ENCODE peak calls at places on chromosomes 3 and 15, in nine cellular contexts. W is fibroblast of lung, C is neural crest cell, F is Calu3, D is H9, O is tibial nerve, K is A549, Y is cardiac fibroblast, U is lung. E is an unnamed sample.

GRCh38 chr3:65545429-65545828 is 493.3 kb downstream of the MAGI1 start:
- DNase-seq in Y (peak; percentile 12), D (no peak), F (no peak), U (no peak), C (no peak), K (peak; percentile 17), O (no peak), W (peak; percentile 50), E (peak; percentile 1)

GRCh38 chr3:101950510-101950909 is 101.2 kb downstream of the NFKBIZ start:
- DNase-seq in O (no peak), F (peak; percentile 59), K (peak; percentile 25), W (peak; percentile 99), D (no peak), Y (peak; percentile 83), U (peak; percentile 37), C (no peak), E (no peak)

GRCh38 chr3:141659821-141660597 is 78.1 kb upstream of the RNF7 start:
- DNase-seq in F (peak; percentile 75), W (peak; percentile 56), Y (peak; percentile 37), D (peak; percentile 46), C (peak; percentile 53), O (peak; percentile 34), U (peak; percentile 67), K (peak; percentile 26), E (peak; percentile 53)

GRCh38 chr15:57685719-57686118 is 20.8 kb upstream of the POLR2M start:
- DNase-seq in W (no peak), U (no peak), Y (no peak), F (no peak), C (no peak), K (no peak), D (no peak), O (no peak), E (no peak)

GRCh38 chr15:32909431-32909830 is 191.6 kb downstream of the GREM1 start:
- DNase-seq in O (no peak), F (no peak), Y (peak; percentile 32), K (no peak), C (no peak), U (no peak), D (no peak), W (peak; percentile 60), E (peak; percentile 9)

GRCh38 chr3:189076459-189076858 is 95.3 kb upstream of the TPRG1 start:
- DNase-seq in D (no peak), C (no peak), O (no peak), F (no peak), W (no peak), U (no peak), K (no peak), Y (no peak), E (no peak)

GRCh38 chr3:136835079-136835816 is 16.3 kb downstream of the SLC35G2 start:
- DNase-seq in K (no peak), O (no peak), Y (no peak), D (no peak), U (no peak), C (no peak), F (no peak), W (no peak), E (no peak)

GRCh38 chr3:150319900-150320299 is 88.2 kb upstream of the TSC22D2 start:
- DNase-seq in Y (peak; percentile 72), K (peak; percentile 95), U (no peak), O (no peak), F (peak; percentile 61), D (no peak), C (no peak), W (peak; percentile 98), E (peak; percentile 97)

GRCh38 chr3:96748139-96748538 is 66.3 kb upstream of the EPHA6 start:
- DNase-seq in Y (no peak), K (no peak), F (no peak), W (no peak), U (no peak), D (no peak), O (no peak), C (no peak), E (no peak)

GRCh38 chr3:172213765-172214358 is 174.5 kb downstream of the FNDC3B start:
- DNase-seq in C (no peak), U (no peak), O (no peak), Y (no peak), F (no peak), W (no peak), D (no peak), K (no peak), E (no peak)

GRCh38 chr3:124832782-124833709 is 54.1 kb downstream of the ITGB5 start:
- DNase-seq in C (no peak), W (peak; percentile 95), F (no peak), D (no peak), U (no peak), Y (peak; percentile 85), O (no peak), K (no peak), E (no peak)

GRCh38 chr3:67489816-67490215 is 164.6 kb downstream of the SUCLG2 start:
- DNase-seq in Y (peak; percentile 4), O (no peak), U (no peak), K (no peak), D (no peak), W (peak; percentile 60), F (no peak), C (no peak), E (no peak)

GRCh38 chr3:46289961-46290360 is 47.7 kb downstream of the CCR3 start:
- DNase-seq in D (no peak), W (no peak), F (no peak), C (no peak), K (no peak), Y (no peak), O (no peak), U (no peak), E (no peak)

GRCh38 chr15:52180196-52180835 is 10.9 kb downstream of the GNB5 start:
- DNase-seq in W (no peak), D (no peak), F (no peak), O (no peak), Y (no peak), K (no peak), C (no peak), U (no peak), E (no peak)

GRCh38 chr3:184272269-184272668 is 3.6 kb upstream of the ECE2 start:
- DNase-seq in U (no peak), Y (no peak), D (no peak), W (no peak), F (no peak), O (no peak), K (no peak), C (no peak), E (no peak)

GRCh38 chr3:109073116-109073515 is 44.8 kb downstream of the MORC1 start:
- DNase-seq in W (no peak), Y (no peak), U (no peak), K (no peak), D (no peak), F (no peak), O (no peak), C (no peak), E (no peak)

GRCh38 chr3:109070232-109070631 is 47.7 kb downstream of the MORC1 start:
- DNase-seq in Y (no peak), F (no peak), U (no peak), C (no peak), W (no peak), K (no peak), D (no peak), O (no peak), E (no peak)

GRCh38 chr3:109072208-109072607 is 45.7 kb downstream of the MORC1 start:
- DNase-seq in K (no peak), C (no peak), O (no peak), Y (no peak), D (no peak), W (no peak), F (no peak), U (no peak), E (no peak)

GRCh38 chr3:109071349-109072142 is 46.4 kb downstream of the MORC1 start:
- DNase-seq in D (no peak), W (no peak), Y (no peak), K (peak; percentile 4), C (no peak), F (no peak), O (no peak), U (no peak), E (peak; percentile 13)
- TF ChIP-seq CTCF in D (peak; percentile 16), W (no peak), Y (no peak), K (no peak), C (no peak), F (no peak), O (no peak), U (no peak), E (no peak)

DNA sequence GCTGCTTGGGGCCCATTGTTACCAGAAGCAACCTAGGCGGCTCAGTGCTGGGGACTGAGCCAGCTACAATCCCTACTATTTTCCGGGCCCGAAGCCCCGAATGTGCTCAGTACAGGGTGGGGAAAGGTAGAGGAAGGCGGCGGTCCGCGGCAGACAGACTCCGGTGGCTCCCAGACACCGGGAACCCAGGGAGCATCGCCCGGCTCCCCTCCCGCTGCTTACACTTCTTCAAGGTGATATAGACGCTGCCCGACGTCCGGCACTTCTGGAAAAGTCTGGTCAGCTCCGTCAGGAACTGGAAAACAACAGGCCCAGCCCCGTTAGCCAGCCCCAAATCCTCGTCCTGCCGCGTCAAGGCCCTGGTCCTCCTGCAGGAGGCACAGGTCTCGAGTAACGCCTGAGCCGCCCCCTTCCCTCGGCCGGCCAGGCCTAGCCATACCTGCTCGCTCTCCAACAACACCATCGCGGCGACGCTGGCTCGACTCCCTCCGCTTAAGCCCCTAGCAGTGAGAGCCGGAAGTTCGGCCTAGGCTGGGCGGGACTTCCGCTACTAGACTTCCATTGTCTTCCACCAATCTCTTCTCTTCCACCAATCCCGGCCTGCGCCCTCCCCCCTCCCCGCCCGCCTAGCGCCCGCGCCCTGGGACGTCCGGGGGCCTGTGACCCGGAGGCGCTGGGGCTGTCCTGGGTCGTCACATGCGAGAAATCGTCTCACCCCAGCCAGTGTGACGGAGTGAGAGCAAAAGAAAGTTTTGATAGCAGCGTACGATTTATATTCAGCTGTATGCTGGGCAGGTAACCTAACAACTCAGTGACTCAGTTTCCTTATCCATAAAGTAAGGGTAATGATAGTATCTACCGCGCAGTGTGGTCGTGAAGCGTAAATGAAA is at the start of gene SRP14:
- DNase-seq in U (peak; percentile 95), K (peak; percentile 87), Y (peak; percentile 94), D (peak; percentile 95), O (peak; percentile 88), W (peak; percentile 93), C (peak; percentile 87), F (peak; percentile 81), E (peak; percentile 93)
- TF ChIP-seq CTCF in U (no peak), K (no peak), Y (no peak), D (no peak), O (peak; percentile 79), W (no peak), C (peak; percentile 30), F (no peak), E (no peak)

GRCh38 chr3:24069045-24069444 is 124.0 kb downstream of the NR1D2 start:
- DNase-seq in D (no peak), K (peak; percentile 34), W (no peak), F (peak; percentile 12), C (no peak), O (no peak), Y (peak; percentile 32), U (no peak), E (peak; percentile 36)
- TF ChIP-seq CTCF in D (peak; percentile 59), K (peak; percentile 79), W (no peak), F (no peak), C (peak; percentile 39), O (no peak), Y (no peak), U (no peak), E (peak; percentile 28)

DNA sequence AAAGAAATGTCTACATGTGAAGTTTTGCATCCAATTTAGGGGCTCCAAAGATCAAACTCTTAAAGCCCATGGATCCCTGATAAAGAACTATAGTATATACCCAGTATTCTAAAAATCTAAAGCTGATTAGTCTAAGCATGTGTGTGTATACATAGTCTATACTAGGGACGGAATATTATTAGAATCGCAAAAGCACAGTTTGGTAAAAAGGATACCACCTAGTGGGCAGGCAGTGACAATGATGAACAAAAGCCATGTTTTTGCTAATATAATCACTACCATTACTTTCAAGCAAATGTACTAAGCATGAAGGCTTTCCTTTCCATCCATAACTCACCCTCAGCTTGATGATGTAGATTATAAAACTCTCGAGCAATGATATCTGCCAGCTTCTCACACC is 16.5 kb downstream of the POLQ start:
- DNase-seq in F (no peak), D (no peak), C (no peak), K (peak; percentile 6), Y (peak; percentile 57), O (no peak), U (no peak), W (peak; percentile 9), E (no peak)
- TF ChIP-seq CTCF in F (no peak), D (peak; percentile 50), C (peak; percentile 64), K (peak; percentile 54), Y (peak; percentile 54), O (no peak), U (no peak), W (peak; percentile 74), E (peak; percentile 28)

E was measured in MCF 10A.